ENCODE peak calls at places on chromosomes 12 and 14, in seven cellular contexts. One of them, this sample, is unnamed.

GRCh38 chr12:88958961-88959360 is 378.7 kb upstream of the KITLG start:
- DNase-seq in GM12891: no peak
- DNase-seq in SK-N-SH: no peak
- DNase-seq in K562: no peak
- DNase-seq in HepG2: no peak
- DNase-seq in H1: no peak
- DNase-seq in GM12878: no peak
- DNase-seq in this sample: no peak

GRCh38 chr14:36675581-36675980 is 13.9 kb downstream of the PAX9 start:
- DNase-seq in GM12891: no peak
- DNase-seq in SK-N-SH: no peak
- DNase-seq in K562: no peak
- DNase-seq in HepG2: no peak
- DNase-seq in H1: no peak
- DNase-seq in GM12878: no peak
- DNase-seq in this sample: no peak

GRCh38 chr12:48681416-48681737 is 661 bp downstream of the KANSL2 start:
- DNase-seq in GM12891: no peak
- DNase-seq in SK-N-SH: peak; percentile 51
- DNase-seq in K562: no peak
- DNase-seq in HepG2: peak; percentile 12
- DNase-seq in H1: no peak
- DNase-seq in GM12878: no peak
- DNase-seq in this sample: peak; percentile 27

GRCh38 chr14:49052516-49052915 is 533.7 kb downstream of the RPS29 start:
- DNase-seq in GM12891: no peak
- DNase-seq in SK-N-SH: peak; percentile 1
- DNase-seq in K562: no peak
- DNase-seq in HepG2: no peak
- DNase-seq in H1: no peak
- DNase-seq in GM12878: no peak
- DNase-seq in this sample: no peak

GRCh38 chr12:29521951-29522350 is 24.5 kb upstream of the OVCH1 start:
- DNase-seq in GM12891: no peak
- DNase-seq in SK-N-SH: no peak
- DNase-seq in K562: no peak
- DNase-seq in HepG2: no peak
- DNase-seq in H1: no peak
- DNase-seq in GM12878: no peak
- DNase-seq in this sample: no peak

GRCh38 chr12:86373813-86374212 is 117.6 kb upstream of the MGAT4C start:
- DNase-seq in GM12891: no peak
- DNase-seq in SK-N-SH: no peak
- DNase-seq in K562: no peak
- DNase-seq in HepG2: no peak
- DNase-seq in H1: no peak
- DNase-seq in GM12878: no peak
- DNase-seq in this sample: no peak

GRCh38 chr12:114933428-114934160 is 249.6 kb upstream of the TBX3 start:
- DNase-seq in GM12891: no peak
- DNase-seq in SK-N-SH: peak; percentile 6
- DNase-seq in K562: no peak
- DNase-seq in HepG2: peak; percentile 46
- DNase-seq in H1: no peak
- DNase-seq in GM12878: no peak
- DNase-seq in this sample: no peak

GRCh38 chr12:69105101-69105613 is 134.2 kb upstream of the CPSF6 start:
- DNase-seq in GM12891: no peak
- DNase-seq in SK-N-SH: no peak
- DNase-seq in K562: no peak
- DNase-seq in HepG2: no peak
- DNase-seq in H1: no peak
- DNase-seq in GM12878: no peak
- DNase-seq in this sample: no peak

GRCh38 chr12:31353730-31354708 is 28.1 kb upstream of the SINHCAF start:
- DNase-seq in GM12891: no peak
- DNase-seq in SK-N-SH: no peak
- DNase-seq in K562: no peak
- DNase-seq in HepG2: no peak
- DNase-seq in H1: no peak
- DNase-seq in GM12878: no peak
- DNase-seq in this sample: no peak

GRCh38 chr12:40711121-40711520 is 18.9 kb downstream of the CNTN1 start:
- DNase-seq in GM12891: no peak
- DNase-seq in SK-N-SH: no peak
- DNase-seq in K562: no peak
- DNase-seq in HepG2: no peak
- DNase-seq in H1: no peak
- DNase-seq in GM12878: no peak
- DNase-seq in this sample: no peak

GRCh38 chr12:34393086-34393820 is 371.0 kb downstream of the ALG10 start:
- DNase-seq in GM12891: no peak
- DNase-seq in SK-N-SH: no peak
- DNase-seq in K562: no peak
- DNase-seq in HepG2: no peak
- DNase-seq in H1: no peak
- DNase-seq in GM12878: no peak
- DNase-seq in this sample: no peak

GRCh38 chr14:50601405-50601804 is 41.5 kb downstream of the ATL1 start:
- DNase-seq in GM12891: no peak
- DNase-seq in SK-N-SH: no peak
- DNase-seq in K562: no peak
- DNase-seq in HepG2: no peak
- DNase-seq in H1: no peak
- DNase-seq in GM12878: no peak
- DNase-seq in this sample: no peak

GRCh38 chr12:79983969-79984629 is 49.2 kb upstream of the PPP1R12A start:
- DNase-seq in GM12891: no peak
- DNase-seq in SK-N-SH: no peak
- DNase-seq in K562: no peak
- DNase-seq in HepG2: no peak
- DNase-seq in H1: no peak
- DNase-seq in GM12878: no peak
- DNase-seq in this sample: no peak

GRCh38 chr14:68506021-68506644 is 286.7 kb downstream of the ZFP36L1 start:
- DNase-seq in GM12891: no peak
- DNase-seq in SK-N-SH: no peak
- DNase-seq in K562: no peak
- DNase-seq in HepG2: no peak
- DNase-seq in H1: no peak
- DNase-seq in GM12878: no peak
- DNase-seq in this sample: no peak

GRCh38 chr12:122238861-122239260 is 13.0 kb upstream of the DIABLO start:
- DNase-seq in GM12891: no peak
- DNase-seq in SK-N-SH: no peak
- DNase-seq in K562: no peak
- DNase-seq in HepG2: no peak
- DNase-seq in H1: no peak
- DNase-seq in GM12878: no peak
- DNase-seq in this sample: no peak

GRCh38 chr14:94710731-94711130 is 59.2 kb downstream of the GSC start:
- DNase-seq in GM12891: no peak
- DNase-seq in SK-N-SH: no peak
- DNase-seq in K562: no peak
- DNase-seq in HepG2: no peak
- DNase-seq in H1: no peak
- DNase-seq in GM12878: no peak
- DNase-seq in this sample: no peak

GRCh38 chr14:38208825-38209562 is 1.3 kb downstream of the SSTR1 start:
- DNase-seq in GM12891: no peak
- DNase-seq in SK-N-SH: no peak
- DNase-seq in K562: no peak
- DNase-seq in HepG2: peak; percentile 33
- DNase-seq in H1: no peak
- DNase-seq in GM12878: no peak
- DNase-seq in this sample: no peak

GRCh38 chr12:75455839-75456238 is 24.7 kb upstream of the GLIPR1 start:
- DNase-seq in GM12891: no peak
- DNase-seq in SK-N-SH: no peak
- DNase-seq in K562: no peak
- DNase-seq in HepG2: no peak
- DNase-seq in H1: no peak
- DNase-seq in GM12878: no peak
- DNase-seq in this sample: no peak

GRCh38 chr14:61511558-61511924 is 183.8 kb upstream of the HIF1A start:
- DNase-seq in GM12891: no peak
- DNase-seq in SK-N-SH: no peak
- DNase-seq in K562: no peak
- DNase-seq in HepG2: no peak
- DNase-seq in H1: no peak
- DNase-seq in GM12878: no peak
- DNase-seq in this sample: no peak

GRCh38 chr14:91906374-91906773 is 39.0 kb upstream of the TC2N start:
- DNase-seq in GM12891: no peak
- DNase-seq in SK-N-SH: no peak
- DNase-seq in K562: no peak
- DNase-seq in HepG2: no peak
- DNase-seq in H1: no peak
- DNase-seq in GM12878: no peak
- DNase-seq in this sample: no peak

GRCh38 chr12:56863789-56864188 is 70.4 kb downstream of the SDR9C7 start:
- DNase-seq in GM12891: no peak
- DNase-seq in SK-N-SH: no peak
- DNase-seq in K562: no peak
- DNase-seq in HepG2: no peak
- DNase-seq in H1: no peak
- DNase-seq in GM12878: no peak
- DNase-seq in this sample: no peak
- TF ChIP-seq TAF1 in GM12891: no peak
- TF ChIP-seq TAF1 in SK-N-SH: no peak
- TF ChIP-seq TAF1 in K562: no peak
- TF ChIP-seq TAF1 in HepG2: no peak
- TF ChIP-seq TAF1 in H1: no peak
- TF ChIP-seq TAF1 in GM12878: no peak
- TF ChIP-seq TAF1 in this sample: no peak

GRCh38 chr14:99602054-99602787 is 1.8 kb downstream of the CCDC85C start:
- DNase-seq in GM12891: no peak
- DNase-seq in SK-N-SH: no peak
- DNase-seq in K562: no peak
- DNase-seq in HepG2: peak; percentile 31
- DNase-seq in H1: no peak
- DNase-seq in GM12878: no peak
- DNase-seq in this sample: no peak

GRCh38 chr14:99599440-99599839 is 4.6 kb downstream of the CCDC85C start:
- DNase-seq in GM12891: no peak
- DNase-seq in SK-N-SH: no peak
- DNase-seq in K562: no peak
- DNase-seq in HepG2: no peak
- DNase-seq in H1: no peak
- DNase-seq in GM12878: no peak
- DNase-seq in this sample: no peak

GRCh38 chr14:99602788-99603415 is 1.1 kb downstream of the CCDC85C start:
- DNase-seq in GM12891: no peak
- DNase-seq in SK-N-SH: no peak
- DNase-seq in K562: no peak
- DNase-seq in HepG2: no peak
- DNase-seq in H1: no peak
- DNase-seq in GM12878: no peak
- DNase-seq in this sample: no peak

GRCh38 chr14:99600232-99600888 is 3.6 kb downstream of the CCDC85C start:
- DNase-seq in GM12891: no peak
- DNase-seq in SK-N-SH: no peak
- DNase-seq in K562: no peak
- DNase-seq in HepG2: no peak
- DNase-seq in H1: no peak
- DNase-seq in GM12878: no peak
- DNase-seq in this sample: no peak

GRCh38 chr14:99601301-99601945 is 2.6 kb downstream of the CCDC85C start:
- DNase-seq in GM12891: no peak
- DNase-seq in SK-N-SH: no peak
- DNase-seq in K562: no peak
- DNase-seq in HepG2: peak; percentile 49
- DNase-seq in H1: no peak
- DNase-seq in GM12878: no peak
- DNase-seq in this sample: no peak
- TF ChIP-seq POLR2AphosphoS5 in GM12891: no peak
- TF ChIP-seq POLR2AphosphoS5 in SK-N-SH: no peak
- TF ChIP-seq POLR2AphosphoS5 in K562: no peak
- TF ChIP-seq POLR2AphosphoS5 in HepG2: peak; percentile 24
- TF ChIP-seq POLR2AphosphoS5 in H1: no peak
- TF ChIP-seq POLR2AphosphoS5 in GM12878: no peak
- TF ChIP-seq POLR2AphosphoS5 in this sample: no peak

DNA sequence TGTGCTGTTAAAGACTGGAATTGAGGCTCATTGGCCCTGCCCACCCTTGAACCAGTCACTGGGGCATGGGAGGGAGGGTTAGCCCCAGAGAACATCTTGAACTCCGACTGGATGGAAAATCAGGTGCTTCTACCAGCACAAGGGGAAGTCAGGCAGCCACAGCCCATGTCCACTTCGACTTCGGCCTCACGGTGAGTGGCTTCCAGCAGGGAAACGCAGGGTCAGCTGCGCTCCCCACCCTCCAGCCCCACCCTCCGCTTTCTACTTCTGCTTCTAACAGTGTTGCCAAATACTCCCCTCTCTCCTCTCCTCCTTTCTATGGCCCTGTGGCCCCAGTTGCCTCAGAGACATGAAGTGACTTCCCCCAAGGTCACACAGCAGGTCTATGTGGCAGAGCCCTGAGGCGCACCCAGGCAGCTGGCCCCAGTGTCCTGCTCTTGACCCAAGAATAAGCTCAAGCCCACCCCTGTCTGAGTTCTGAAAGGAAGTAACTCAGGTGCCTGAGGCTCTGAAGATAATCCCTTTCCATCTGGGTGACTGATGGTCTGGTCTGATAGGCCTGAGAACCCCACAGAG is 11.9 kb upstream of the SH2B3 start:
- DNase-seq in GM12891: no peak
- DNase-seq in SK-N-SH: peak; percentile 48
- DNase-seq in K562: no peak
- DNase-seq in HepG2: no peak
- DNase-seq in H1: no peak
- DNase-seq in GM12878: no peak
- DNase-seq in this sample: no peak
- TF ChIP-seq TAF1 in GM12891: no peak
- TF ChIP-seq TAF1 in SK-N-SH: no peak
- TF ChIP-seq TAF1 in K562: no peak
- TF ChIP-seq TAF1 in HepG2: no peak
- TF ChIP-seq TAF1 in H1: no peak
- TF ChIP-seq TAF1 in GM12878: no peak
- TF ChIP-seq TAF1 in this sample: no peak

GRCh38 chr12:52045794-52046199 is 5.4 kb upstream of the NR4A1 start:
- DNase-seq in GM12891: no peak
- DNase-seq in SK-N-SH: no peak
- DNase-seq in K562: no peak
- DNase-seq in HepG2: no peak
- DNase-seq in H1: no peak
- DNase-seq in GM12878: no peak
- DNase-seq in this sample: no peak
- TF ChIP-seq POLR2AphosphoS5 in GM12891: no peak
- TF ChIP-seq POLR2AphosphoS5 in SK-N-SH: no peak
- TF ChIP-seq POLR2AphosphoS5 in K562: no peak
- TF ChIP-seq POLR2AphosphoS5 in HepG2: no peak
- TF ChIP-seq POLR2AphosphoS5 in H1: no peak
- TF ChIP-seq POLR2AphosphoS5 in GM12878: no peak
- TF ChIP-seq POLR2AphosphoS5 in this sample: no peak

This sample was measured in GM12892.